ENCODE peak calls at places on chromosomes 12 and 14, in four cellular contexts. P is IMR-90, H is mesendoderm, X is mesenchymal stem cell. S is an unnamed sample. For H3K36me3, the result is how much of the 10 kb centered on the place peaks cover.

GRCh38 chr12:4564819-4565218 is 2.8 kb downstream of the DYRK4 start:
- DNase-seq in H (no peak), X (no peak), P (no peak), S (no peak)

GRCh38 chr12:45464699-45465098 is 248.8 kb downstream of the ANO6 start:
- DNase-seq in X (peak), H (peak), P (no peak), S (no peak)

GRCh38 chr12:31117203-31118011 is 43.7 kb downstream of the DDX11 start:
- DNase-seq in P (peak), X (peak), H (peak), S (peak)

GRCh38 chr12:105032703-105033357 is 46.7 kb downstream of the NOPCHAP1 start:
- DNase-seq in X (no peak), P (peak), H (no peak), S (no peak)

GRCh38 chr14:22556990-22557623 is 31.9 kb downstream of the DAD1 start:
- DNase-seq in P (peak), H (peak), X (peak), S (peak)

GRCh38 chr12:111160350-111161142 is 208.3 kb downstream of the PHETA1 start:
- DNase-seq in P (no peak), H (peak), X (no peak), S (no peak)

GRCh38 chr12:66901136-66901932 is 222.5 kb upstream of the GRIP1 start:
- DNase-seq in X (no peak), P (no peak), H (no peak), S (no peak)

GRCh38 chr12:121189061-121189886 is 20.7 kb upstream of the P2RX4 start:
- DNase-seq in P (no peak), X (no peak), H (no peak), S (no peak)

GRCh38 chr14:100389497-100390104 is 66.5 kb downstream of the SLC25A47 start:
- DNase-seq in X (no peak), H (no peak), P (no peak), S (no peak)

GRCh38 chr12:30095511-30095910 is 311.8 kb upstream of the TMTC1 start:
- DNase-seq in X (no peak), H (no peak), P (no peak), S (no peak)

GRCh38 chr12:56522486-56523193 is 1.0 kb downstream of the RBMS2 start:
- DNase-seq in H (peak), X (peak), P (peak), S (peak)

GRCh38 chr14:64698899-64699298 is 5.3 kb upstream of the PLEKHG3 start:
- DNase-seq in X (peak), P (no peak), H (peak), S (no peak)

GRCh38 chr14:59739794-59740193 is 130.8 kb downstream of the RTN1 start:
- DNase-seq in P (no peak), H (no peak), X (no peak), S (no peak)

GRCh38 chr14:104075530-104076151 is 9.9 kb upstream of the ASPG start:
- DNase-seq in X (peak), P (no peak), H (peak), S (no peak)

GRCh38 chr12:62738105-62738504 is 196.8 kb downstream of the PPM1H start:
- DNase-seq in X (no peak), H (no peak), P (peak), S (no peak)

GRCh38 chr14:54589843-54590242 is 22.9 kb downstream of the SAMD4A start:
- DNase-seq in X (peak), P (no peak), H (no peak), S (no peak)

GRCh38 chr12:43969882-43970281 is 134.0 kb downstream of the TMEM117 start:
- DNase-seq in P (peak), X (no peak), H (no peak), S (no peak)

GRCh38 chr14:75322746-75323145 is 44.1 kb downstream of the FOS start:
- DNase-seq in X (no peak), P (no peak), H (peak), S (no peak)

GRCh38 chr12:75692883-75693282 is 181.5 kb upstream of the KRR1 start:
- DNase-seq in H (no peak), P (peak), X (peak), S (no peak)

GRCh38 chr14:95018845-95019244 is 138.5 kb downstream of the DICER1 start:
- DNase-seq in H (no peak), P (no peak), X (no peak), S (no peak)

GRCh38 chr14:69719501-69719951 is 47.4 kb upstream of the SRSF5 start:
- DNase-seq in P (peak), X (peak), H (no peak), S (no peak)

GRCh38 chr12:92992041-92992440 is 62.9 kb upstream of the EEA1 start:
- DNase-seq in H (no peak), P (peak), X (peak), S (no peak)

GRCh38 chr14:93925374-93925895 is 1.7 kb upstream of the FAM181A start:
- DNase-seq in H (no peak), P (no peak), X (no peak), S (no peak)

GRCh38 chr12:68310370-68310769 is 21.8 kb downstream of the MDM1 start:
- DNase-seq in X (peak), H (no peak), P (peak), S (no peak)

GRCh38 chr14:90393966-90394365 is 2.9 kb upstream of the CALM1 start:
- DNase-seq in H (no peak), P (no peak), X (no peak), S (no peak)

GRCh38 chr14:77043984-77044485 is 15.5 kb upstream of the IRF2BPL start:
- DNase-seq in P (no peak), X (no peak), H (peak), S (no peak)

GRCh38 chr12:28884861-28885260 is 264.2 kb upstream of the FAR2 start:
- DNase-seq in P (peak), H (no peak), X (peak), S (no peak)

GRCh38 chr12:90854136-90854689 is 100.8 kb downstream of the CCER1 start:
- DNase-seq in X (peak), H (peak), P (peak), S (peak)

GRCh38 chr12:105927553-105927952 is 211.2 kb downstream of the NUAK1 start:
- DNase-seq in H (no peak), X (no peak), P (no peak), S (no peak)

GRCh38 chr14:95515080-95515489 is 1.4 kb downstream of the SYNE3 start:
- DNase-seq in P (no peak), H (no peak), X (no peak), S (no peak)

GRCh38 chr14:22875003-22875747 is 3.6 kb downstream of the LRP10 start:
- DNase-seq in H (no peak), X (no peak), P (no peak), S (no peak)

GRCh38 chr12:104485651-104486341 is 29.0 kb downstream of the CHST11 start:
- DNase-seq in H (no peak), X (no peak), P (no peak), S (no peak)

GRCh38 chr12:132180648-132181546 is 36.6 kb downstream of the NOC4L start:
- DNase-seq in X (no peak), P (no peak), H (no peak), S (no peak)
- H3K23ac ChIP-seq in X (no peak), P (no peak), H (no peak), S (peak)

DNA sequence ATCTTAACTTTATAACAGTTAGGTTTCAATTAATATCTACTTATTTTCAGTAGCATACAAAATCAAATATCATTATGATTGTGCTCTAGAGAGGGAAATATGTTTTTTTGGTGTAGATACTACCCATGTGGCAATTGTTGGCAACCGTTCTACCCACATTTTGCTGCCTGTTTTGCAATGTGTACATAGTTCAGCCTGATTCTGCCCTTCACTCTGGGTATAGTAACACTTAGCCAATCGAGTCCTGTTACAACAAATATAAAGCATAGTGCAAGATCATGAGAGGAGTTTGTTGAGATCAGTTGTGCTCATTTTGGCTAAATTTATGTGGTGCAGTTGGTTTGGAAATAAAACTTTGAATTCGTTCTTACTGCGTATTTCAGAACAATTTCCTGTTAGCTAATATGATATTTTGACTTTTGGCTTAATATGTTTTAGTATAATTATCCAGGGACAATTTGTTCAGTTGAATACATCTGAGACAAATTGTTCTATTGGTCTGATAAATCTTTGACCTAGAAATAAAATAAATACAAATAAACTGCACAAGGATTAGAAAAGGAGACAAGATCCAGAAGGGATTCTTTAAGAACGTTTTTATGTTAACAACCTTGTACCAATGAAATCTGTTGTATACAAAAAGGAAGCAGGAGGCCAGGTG is 76.9 kb downstream of the ATF7IP start:
- DNase-seq in H (no peak), X (no peak), P (no peak), S (no peak)
- H3K36me3 ChIP-seq in H (under half), X (under half), P (under half), S (half or more)

GRCh38 chr14:85481471-85481870 is 48.5 kb upstream of the FLRT2 start:
- DNase-seq in P (no peak), X (no peak), H (no peak), S (no peak)
- H3K23ac ChIP-seq in P (no peak), X (no peak), H (no peak), S (no peak)

GRCh38 chr12:113066806-113067400 is 10.4 kb downstream of the DTX1 start:
- DNase-seq in X (no peak), H (no peak), P (no peak), S (no peak)
- H3K36me3 ChIP-seq in X (under half), H (under half), P (under half), S (under half)

DNA sequence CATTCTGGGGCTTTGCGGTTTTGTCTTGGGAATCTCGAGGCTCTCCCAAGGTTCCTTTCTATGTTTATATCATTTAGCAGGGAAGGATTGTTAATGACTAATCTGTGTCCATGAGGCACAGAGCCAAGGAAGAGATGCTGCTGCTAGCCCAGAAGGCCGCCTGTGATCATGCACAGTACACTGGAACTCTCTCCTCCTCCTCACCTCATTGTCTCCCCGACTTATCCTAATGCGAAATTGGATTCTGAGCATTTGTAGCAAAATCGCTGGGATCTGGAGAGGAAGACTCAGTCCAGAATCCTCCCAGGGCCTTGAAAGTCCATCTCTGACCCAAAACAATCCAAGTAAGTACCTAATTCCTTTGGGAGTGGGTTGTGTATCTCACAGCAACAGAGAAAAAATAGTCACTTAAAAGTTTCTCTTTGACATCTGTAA is at the start of gene NR1H4:
- DNase-seq in H (no peak), X (no peak), P (peak), S (no peak)
- H3K23ac ChIP-seq in H (no peak), X (no peak), P (no peak), S (no peak)

DNA sequence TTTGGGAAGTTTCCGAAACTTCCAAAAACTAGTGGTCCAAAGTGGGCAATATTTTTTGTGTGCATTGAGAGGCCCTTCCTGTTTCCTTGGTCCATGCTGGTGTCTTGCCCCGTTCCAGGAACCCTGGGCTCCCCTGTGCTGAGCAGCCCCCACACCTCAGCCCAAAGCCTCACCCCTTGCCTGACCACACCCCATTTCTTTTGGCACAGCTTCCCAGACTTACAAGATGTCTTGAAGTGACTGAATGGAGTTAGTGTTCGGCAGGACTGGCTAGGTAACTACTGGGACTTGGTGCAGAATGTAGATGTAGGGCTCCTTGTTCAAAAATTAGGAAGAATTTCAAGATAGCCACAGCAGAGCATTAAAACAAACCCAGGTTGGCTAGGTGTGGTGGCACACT is 68.6 kb downstream of the ETV6 start:
- DNase-seq in H (no peak), P (no peak), X (no peak), S (no peak)
- H3K36me3 ChIP-seq in H (under half), P (under half), X (under half), S (under half)

GRCh38 chr14:73285979-73286378 is 48.7 kb downstream of the PAPLN start:
- DNase-seq in X (no peak), P (no peak), H (no peak), S (no peak)

GRCh38 chr14:73276836-73277235 is 39.5 kb downstream of the PAPLN start:
- DNase-seq in P (no peak), X (no peak), H (no peak), S (no peak)

GRCh38 chr14:73283592-73284379 is 46.5 kb downstream of the PAPLN start:
- DNase-seq in P (peak), H (peak), X (no peak), S (peak)

GRCh38 chr14:73277376-73277775 is 40.1 kb downstream of the PAPLN start:
- DNase-seq in H (no peak), P (no peak), X (no peak), S (no peak)

DNA sequence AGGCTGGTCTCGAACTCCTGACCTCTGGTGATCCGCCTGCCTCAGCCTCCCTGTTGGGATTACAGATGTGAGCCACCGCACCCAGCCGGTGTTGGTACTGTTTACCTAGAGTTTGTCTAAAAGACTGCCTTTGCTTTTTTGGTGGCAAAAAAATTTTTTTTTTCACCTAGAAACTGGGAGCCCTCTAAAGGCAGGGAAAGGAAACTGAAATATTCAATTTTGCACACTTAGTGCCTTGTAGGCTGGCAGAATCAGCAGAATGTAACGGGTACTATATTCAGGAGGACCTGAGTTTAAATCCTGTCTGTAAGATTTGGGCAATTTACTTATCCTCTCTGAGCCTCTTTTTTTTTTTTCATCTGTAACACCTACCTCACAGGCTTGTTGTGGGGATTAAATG is 43.6 kb downstream of the PAPLN start:
- DNase-seq in X (no peak), P (no peak), H (no peak), S (no peak)
- H3K23ac ChIP-seq in X (no peak), P (no peak), H (no peak), S (no peak)

S was measured in neuronal stem cell.